ENCODE peak calls at places on chromosomes 2 and 18, in seven cellular contexts. One of them, this sample, is unnamed.
A peak's percentile ranks its signal among the peaks of the same experiment; 100 is the strongest.

GRCh38 chr2:146037334-146037870 is 1517.5 kb upstream of the ZEB2 start:
- DNase-seq in astrocyte of the spinal cord: peak; percentile 75
- DNase-seq in endothelial cell: no peak
- DNase-seq in foreskin fibroblast: no peak
- DNase-seq in kidney: no peak
- DNase-seq in WTC11: no peak
- DNase-seq in uterus: no peak
- DNase-seq in this sample: no peak

GRCh38 chr18:44602380-44602779 is 78.3 kb upstream of the SETBP1 start:
- DNase-seq in astrocyte of the spinal cord: peak; percentile 83
- DNase-seq in WTC11: no peak
- DNase-seq in uterus: no peak
- DNase-seq in kidney: no peak
- DNase-seq in endothelial cell: no peak
- DNase-seq in foreskin fibroblast: peak; percentile 76
- DNase-seq in this sample: no peak

GRCh38 chr18:79385749-79386341 is 9.9 kb upstream of the NFATC1 start:
- DNase-seq in WTC11: no peak
- DNase-seq in astrocyte of the spinal cord: no peak
- DNase-seq in uterus: no peak
- DNase-seq in foreskin fibroblast: no peak
- DNase-seq in endothelial cell: peak; percentile 2
- DNase-seq in kidney: peak; percentile 61
- DNase-seq in this sample: no peak

GRCh38 chr2:96485751-96486643 is 19.2 kb downstream of the NEURL3 start:
- DNase-seq in WTC11: peak; percentile 47
- DNase-seq in kidney: peak; percentile 90
- DNase-seq in uterus: peak; percentile 75
- DNase-seq in endothelial cell: no peak
- DNase-seq in astrocyte of the spinal cord: peak; percentile 84
- DNase-seq in foreskin fibroblast: peak; percentile 74
- DNase-seq in this sample: no peak

GRCh38 chr2:188601927-188602326 is 310.3 kb downstream of the GULP1 start:
- DNase-seq in kidney: no peak
- DNase-seq in foreskin fibroblast: no peak
- DNase-seq in WTC11: no peak
- DNase-seq in uterus: no peak
- DNase-seq in astrocyte of the spinal cord: peak; percentile 82
- DNase-seq in endothelial cell: no peak
- DNase-seq in this sample: no peak

GRCh38 chr2:72993147-72993546 is 75.8 kb downstream of the EMX1 start:
- DNase-seq in WTC11: peak; percentile 59
- DNase-seq in uterus: no peak
- DNase-seq in foreskin fibroblast: no peak
- DNase-seq in kidney: peak; percentile 60
- DNase-seq in astrocyte of the spinal cord: peak; percentile 14
- DNase-seq in endothelial cell: peak; percentile 71
- DNase-seq in this sample: peak; percentile 70

GRCh38 chr2:37819228-37819627 is 105.9 kb upstream of the RMDN2 start:
- DNase-seq in endothelial cell: no peak
- DNase-seq in WTC11: no peak
- DNase-seq in kidney: no peak
- DNase-seq in uterus: no peak
- DNase-seq in astrocyte of the spinal cord: peak; percentile 88
- DNase-seq in foreskin fibroblast: peak; percentile 91
- DNase-seq in this sample: no peak

GRCh38 chr2:55916473-55917049 is 7.0 kb downstream of the EFEMP1 start:
- DNase-seq in endothelial cell: no peak
- DNase-seq in WTC11: no peak
- DNase-seq in uterus: no peak
- DNase-seq in astrocyte of the spinal cord: no peak
- DNase-seq in foreskin fibroblast: no peak
- DNase-seq in kidney: no peak
- DNase-seq in this sample: no peak

GRCh38 chr18:45059695-45060094 is 379.0 kb downstream of the SETBP1 start:
- DNase-seq in endothelial cell: no peak
- DNase-seq in kidney: no peak
- DNase-seq in WTC11: no peak
- DNase-seq in foreskin fibroblast: peak; percentile 77
- DNase-seq in uterus: no peak
- DNase-seq in astrocyte of the spinal cord: peak; percentile 85
- DNase-seq in this sample: no peak

GRCh38 chr2:195575879-195576391 is 81.1 kb upstream of the SLC39A10 start:
- DNase-seq in kidney: no peak
- DNase-seq in astrocyte of the spinal cord: peak; percentile 69
- DNase-seq in WTC11: no peak
- DNase-seq in foreskin fibroblast: peak; percentile 63
- DNase-seq in uterus: no peak
- DNase-seq in endothelial cell: no peak
- DNase-seq in this sample: no peak

GRCh38 chr2:233386382-233387041 is 32.2 kb downstream of the DGKD start:
- DNase-seq in endothelial cell: no peak
- DNase-seq in foreskin fibroblast: no peak
- DNase-seq in kidney: peak; percentile 60
- DNase-seq in WTC11: no peak
- DNase-seq in astrocyte of the spinal cord: peak; percentile 47
- DNase-seq in uterus: no peak
- DNase-seq in this sample: no peak

GRCh38 chr2:98346259-98347236 is at the start of gene CNGA3:
- DNase-seq in kidney: no peak
- DNase-seq in astrocyte of the spinal cord: peak; percentile 35
- DNase-seq in uterus: no peak
- DNase-seq in endothelial cell: peak; percentile 74
- DNase-seq in foreskin fibroblast: no peak
- DNase-seq in WTC11: peak; percentile 69
- DNase-seq in this sample: peak; percentile 14

GRCh38 chr18:72866901-72867701 is 686 bp downstream of the NETO1 start:
- DNase-seq in kidney: no peak
- DNase-seq in foreskin fibroblast: no peak
- DNase-seq in uterus: no peak
- DNase-seq in endothelial cell: peak; percentile 50
- DNase-seq in WTC11: peak; percentile 46
- DNase-seq in astrocyte of the spinal cord: peak; percentile 49
- DNase-seq in this sample: no peak

GRCh38 chr18:54052259-54052658 is 172.2 kb downstream of the MBD2 start:
- DNase-seq in endothelial cell: no peak
- DNase-seq in uterus: no peak
- DNase-seq in WTC11: no peak
- DNase-seq in astrocyte of the spinal cord: no peak
- DNase-seq in kidney: no peak
- DNase-seq in foreskin fibroblast: no peak
- DNase-seq in this sample: no peak

GRCh38 chr2:26588576-26588975 is 52.6 kb downstream of the CIB4 start:
- DNase-seq in uterus: no peak
- DNase-seq in endothelial cell: no peak
- DNase-seq in foreskin fibroblast: no peak
- DNase-seq in kidney: no peak
- DNase-seq in astrocyte of the spinal cord: no peak
- DNase-seq in WTC11: peak; percentile 3
- DNase-seq in this sample: peak; percentile 24

GRCh38 chr2:110770308-110770695 is 37.9 kb downstream of the ACOXL start:
- DNase-seq in WTC11: no peak
- DNase-seq in endothelial cell: no peak
- DNase-seq in astrocyte of the spinal cord: no peak
- DNase-seq in foreskin fibroblast: no peak
- DNase-seq in uterus: no peak
- DNase-seq in kidney: no peak
- DNase-seq in this sample: no peak

GRCh38 chr2:28583899-28584553 is 88.2 kb downstream of the PLB1 start:
- DNase-seq in uterus: peak; percentile 91
- DNase-seq in WTC11: no peak
- DNase-seq in foreskin fibroblast: peak; percentile 96
- DNase-seq in kidney: peak; percentile 88
- DNase-seq in astrocyte of the spinal cord: peak; percentile 96
- DNase-seq in endothelial cell: no peak
- DNase-seq in this sample: peak; percentile 22

GRCh38 chr2:225122582-225123486 is 80.6 kb upstream of the DOCK10 start:
- DNase-seq in uterus: no peak
- DNase-seq in kidney: no peak
- DNase-seq in endothelial cell: peak; percentile 12
- DNase-seq in foreskin fibroblast: no peak
- DNase-seq in astrocyte of the spinal cord: peak; percentile 43
- DNase-seq in WTC11: peak; percentile 15
- DNase-seq in this sample: no peak

GRCh38 chr2:71936076-71937030 is 211.3 kb downstream of the CYP26B1 start:
- DNase-seq in uterus: no peak
- DNase-seq in foreskin fibroblast: no peak
- DNase-seq in kidney: no peak
- DNase-seq in astrocyte of the spinal cord: no peak
- DNase-seq in WTC11: no peak
- DNase-seq in endothelial cell: no peak
- DNase-seq in this sample: no peak

GRCh38 chr2:201269764-201270163 is 9.4 kb downstream of the CASP8 start:
- DNase-seq in WTC11: no peak
- DNase-seq in kidney: no peak
- DNase-seq in astrocyte of the spinal cord: no peak
- DNase-seq in endothelial cell: no peak
- DNase-seq in foreskin fibroblast: no peak
- DNase-seq in uterus: no peak
- DNase-seq in this sample: no peak

GRCh38 chr2:44358498-44358897 is 2.8 kb downstream of the PREPL start:
- DNase-seq in uterus: peak; percentile 31
- DNase-seq in astrocyte of the spinal cord: peak; percentile 72
- DNase-seq in WTC11: no peak
- DNase-seq in endothelial cell: no peak
- DNase-seq in kidney: no peak
- DNase-seq in foreskin fibroblast: peak; percentile 10
- DNase-seq in this sample: no peak

GRCh38 chr2:205527801-205528200 is 154.5 kb upstream of the NRP2 start:
- DNase-seq in foreskin fibroblast: peak; percentile 41
- DNase-seq in uterus: no peak
- DNase-seq in endothelial cell: no peak
- DNase-seq in astrocyte of the spinal cord: no peak
- DNase-seq in kidney: no peak
- DNase-seq in WTC11: no peak
- DNase-seq in this sample: no peak

GRCh38 chr18:32469190-32469611 is 1.5 kb downstream of the GAREM1 start:
- DNase-seq in WTC11: no peak
- DNase-seq in foreskin fibroblast: peak; percentile 28
- DNase-seq in uterus: peak; percentile 17
- DNase-seq in endothelial cell: peak; percentile 10
- DNase-seq in kidney: peak; percentile 56
- DNase-seq in astrocyte of the spinal cord: peak; percentile 25
- DNase-seq in this sample: no peak

GRCh38 chr2:238493880-238494572 is 67.3 kb downstream of the ASB1 start:
- DNase-seq in uterus: no peak
- DNase-seq in foreskin fibroblast: no peak
- DNase-seq in WTC11: no peak
- DNase-seq in astrocyte of the spinal cord: no peak
- DNase-seq in kidney: no peak
- DNase-seq in endothelial cell: no peak
- DNase-seq in this sample: no peak

GRCh38 chr2:119592436-119592835 is 48.2 kb downstream of the CFAP221 start:
- DNase-seq in astrocyte of the spinal cord: no peak
- DNase-seq in endothelial cell: no peak
- DNase-seq in kidney: no peak
- DNase-seq in uterus: no peak
- DNase-seq in WTC11: no peak
- DNase-seq in foreskin fibroblast: no peak
- DNase-seq in this sample: peak; percentile 17
- TF ChIP-seq CTCF in astrocyte of the spinal cord: no peak
- TF ChIP-seq CTCF in endothelial cell: no peak
- TF ChIP-seq CTCF in kidney: no peak
- TF ChIP-seq CTCF in uterus: no peak
- TF ChIP-seq CTCF in WTC11: no peak
- TF ChIP-seq CTCF in foreskin fibroblast: no peak
- TF ChIP-seq CTCF in this sample: no peak

GRCh38 chr18:26014462-26014861 is 76.0 kb downstream of the SS18 start:
- DNase-seq in astrocyte of the spinal cord: no peak
- DNase-seq in foreskin fibroblast: no peak
- DNase-seq in WTC11: no peak
- DNase-seq in uterus: no peak
- DNase-seq in kidney: no peak
- DNase-seq in endothelial cell: no peak
- DNase-seq in this sample: no peak

GRCh38 chr18:26021061-26021754 is 69.2 kb downstream of the SS18 start:
- DNase-seq in astrocyte of the spinal cord: no peak
- DNase-seq in uterus: no peak
- DNase-seq in kidney: no peak
- DNase-seq in endothelial cell: no peak
- DNase-seq in foreskin fibroblast: no peak
- DNase-seq in WTC11: no peak
- DNase-seq in this sample: no peak

GRCh38 chr18:26022585-26022984 is 67.8 kb downstream of the SS18 start:
- DNase-seq in foreskin fibroblast: no peak
- DNase-seq in WTC11: no peak
- DNase-seq in kidney: no peak
- DNase-seq in astrocyte of the spinal cord: no peak
- DNase-seq in uterus: no peak
- DNase-seq in endothelial cell: no peak
- DNase-seq in this sample: no peak

GRCh38 chr18:26017929-26018328 is 72.5 kb downstream of the SS18 start:
- DNase-seq in astrocyte of the spinal cord: no peak
- DNase-seq in endothelial cell: no peak
- DNase-seq in uterus: no peak
- DNase-seq in WTC11: no peak
- DNase-seq in kidney: no peak
- DNase-seq in foreskin fibroblast: no peak
- DNase-seq in this sample: no peak
- TF ChIP-seq CTCF in astrocyte of the spinal cord: no peak
- TF ChIP-seq CTCF in endothelial cell: no peak
- TF ChIP-seq CTCF in uterus: no peak
- TF ChIP-seq CTCF in WTC11: no peak
- TF ChIP-seq CTCF in kidney: no peak
- TF ChIP-seq CTCF in foreskin fibroblast: no peak
- TF ChIP-seq CTCF in this sample: no peak

GRCh38 chr18:13245481-13246000 is 27.0 kb downstream of the LDLRAD4 start:
- DNase-seq in kidney: no peak
- DNase-seq in astrocyte of the spinal cord: no peak
- DNase-seq in foreskin fibroblast: no peak
- DNase-seq in uterus: no peak
- DNase-seq in WTC11: no peak
- DNase-seq in endothelial cell: no peak
- DNase-seq in this sample: no peak
- TF ChIP-seq CTCF in kidney: no peak
- TF ChIP-seq CTCF in astrocyte of the spinal cord: no peak
- TF ChIP-seq CTCF in foreskin fibroblast: no peak
- TF ChIP-seq CTCF in uterus: no peak
- TF ChIP-seq CTCF in WTC11: no peak
- TF ChIP-seq CTCF in endothelial cell: no peak
- TF ChIP-seq CTCF in this sample: no peak

DNA sequence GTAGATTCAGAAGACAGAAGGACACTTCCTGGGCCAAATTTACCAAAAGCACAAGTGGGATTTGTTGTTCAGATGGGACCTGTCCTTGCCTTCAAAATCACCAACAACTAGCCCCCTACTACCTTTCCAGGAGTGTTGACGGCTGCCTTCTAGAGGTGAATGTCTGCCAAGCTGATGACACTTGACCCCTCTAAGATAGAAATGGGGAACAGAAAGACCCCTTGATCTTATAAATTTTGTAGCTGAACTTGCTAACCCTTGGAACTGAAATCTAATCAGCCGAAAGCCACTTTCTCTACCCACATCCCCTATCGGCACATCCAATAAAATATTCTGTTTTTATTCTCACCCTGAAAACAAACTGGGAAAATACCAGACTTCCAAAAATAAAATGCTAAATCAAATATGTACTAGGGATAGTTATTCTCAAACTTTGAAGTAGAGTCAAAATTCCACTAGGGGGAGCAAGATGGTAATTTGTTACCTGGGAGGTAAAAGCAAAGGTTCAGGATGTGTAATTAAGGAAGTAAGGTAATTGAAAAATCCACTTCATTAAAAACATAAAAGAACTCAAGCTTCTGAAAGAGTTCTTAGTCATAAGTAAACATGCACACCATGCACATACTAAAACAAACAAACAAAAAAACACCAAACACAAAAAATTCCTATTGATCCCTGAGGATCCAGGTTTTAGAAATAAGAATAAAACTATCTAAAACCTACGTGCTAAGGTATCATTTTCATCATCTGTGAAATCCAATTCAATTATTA is 119.2 kb downstream of the ANKRD44 start:
- DNase-seq in uterus: no peak
- DNase-seq in kidney: no peak
- DNase-seq in foreskin fibroblast: no peak
- DNase-seq in astrocyte of the spinal cord: peak; percentile 50
- DNase-seq in WTC11: no peak
- DNase-seq in endothelial cell: no peak
- DNase-seq in this sample: peak; percentile 46
- TF ChIP-seq CTCF in uterus: peak; percentile 61
- TF ChIP-seq CTCF in kidney: peak; percentile 57
- TF ChIP-seq CTCF in foreskin fibroblast: peak; percentile 47
- TF ChIP-seq CTCF in astrocyte of the spinal cord: peak; percentile 51
- TF ChIP-seq CTCF in WTC11: peak; percentile 33
- TF ChIP-seq CTCF in endothelial cell: peak; percentile 87
- TF ChIP-seq CTCF in this sample: peak; percentile 66